ENCODE peak calls at places on chromosome 10, in five cellular contexts. P is A549, V is K562, A is HepG2, C is H1. S is an unnamed sample.

GRCh38 chr10:43846187-43846680 is 197.6 kb upstream of the ZNF32 start:
- DNase-seq in P (no peak), C (no peak), A (no peak), V (no peak), S (peak; percentile 57)

GRCh38 chr10:78299861-78300453 is 266.3 kb downstream of the RPS24 start:
- DNase-seq in A (no peak), C (peak; percentile 37), V (no peak), P (no peak), S (no peak)

GRCh38 chr10:100575781-100576635 is 40.3 kb downstream of the HIF1AN start:
- DNase-seq in P (no peak), C (no peak), V (no peak), A (no peak), S (no peak)

GRCh38 chr10:57338823-57339558 is 928.7 kb downstream of the IPMK start:
- DNase-seq in A (peak; percentile 45), P (peak; percentile 18), V (peak; percentile 40), C (peak; percentile 44), S (peak; percentile 41)

GRCh38 chr10:72096115-72097000 is 8.0 kb upstream of the SPOCK2 start:
- DNase-seq in P (no peak), V (peak; percentile 39), C (no peak), A (peak; percentile 72), S (peak; percentile 71)

GRCh38 chr10:87767253-87767652 is 50.8 kb downstream of the ATAD1 start:
- DNase-seq in A (no peak), P (no peak), V (no peak), C (no peak), S (peak; percentile 47)

GRCh38 chr10:102451105-102451969 is at the start of gene C10orf95:
- DNase-seq in A (no peak), P (no peak), V (no peak), C (no peak), S (no peak)

GRCh38 chr10:44704616-44705015 is 206.5 kb upstream of the TMEM72 start:
- DNase-seq in V (no peak), P (no peak), C (no peak), A (no peak), S (no peak)

GRCh38 chr10:46014683-46015405 is 15.6 kb downstream of the NCOA4 start:
- DNase-seq in V (no peak), P (no peak), C (no peak), A (no peak), S (peak; percentile 65)

GRCh38 chr10:88107698-88108097 is 244.3 kb downstream of the PTEN start:
- DNase-seq in P (no peak), V (no peak), C (no peak), A (no peak), S (no peak)

GRCh38 chr10:43854042-43854441 is 205.4 kb upstream of the ZNF32 start:
- DNase-seq in C (peak; percentile 10), V (no peak), A (peak; percentile 30), P (no peak), S (peak; percentile 22)

GRCh38 chr10:113316506-113316905 is 236.3 kb upstream of the HABP2 start:
- DNase-seq in V (no peak), C (no peak), A (no peak), P (no peak), S (no peak)

GRCh38 chr10:59310324-59310914 is 51.9 kb downstream of the FAM13C start:
- DNase-seq in A (no peak), C (no peak), V (no peak), P (no peak), S (no peak)

GRCh38 chr10:28676297-28676967 is 889 bp upstream of the BAMBI start:
- DNase-seq in A (no peak), C (peak; percentile 66), P (no peak), V (peak; percentile 34), S (no peak)

GRCh38 chr10:90579602-90580242 is 278.1 kb downstream of the HTR7 start:
- DNase-seq in V (no peak), A (peak; percentile 21), P (no peak), C (no peak), S (peak; percentile 52)

GRCh38 chr10:60444494-60445064 is 54.9 kb upstream of the ANK3 start:
- DNase-seq in C (no peak), A (peak; percentile 4), P (no peak), V (peak; percentile 30), S (peak; percentile 63)

GRCh38 chr10:60446855-60447254 is 57.2 kb upstream of the ANK3 start:
- DNase-seq in A (no peak), P (no peak), V (no peak), C (no peak), S (no peak)

GRCh38 chr10:60446070-60446833 is 56.6 kb upstream of the ANK3 start:
- DNase-seq in P (no peak), C (no peak), V (no peak), A (no peak), S (no peak)

DNA sequence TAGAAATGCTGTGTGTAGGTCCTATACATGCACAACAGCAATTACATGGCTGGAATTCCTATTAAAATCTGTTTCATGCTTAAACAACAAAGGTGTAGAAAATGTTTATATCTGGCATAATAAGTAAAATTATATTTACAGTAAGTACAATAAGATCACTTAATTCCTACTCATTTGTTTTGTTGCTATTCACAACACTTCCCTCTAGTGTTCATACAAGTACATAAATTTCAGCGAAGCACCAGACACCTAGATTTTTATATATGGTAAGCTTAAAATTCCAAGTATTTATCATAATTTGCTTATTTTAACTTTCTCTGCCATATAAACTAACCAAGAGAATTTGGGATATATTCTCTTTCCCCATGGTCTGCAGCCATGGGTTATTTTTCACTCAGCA is 51.8 kb upstream of the ANK3 start:
- DNase-seq in A (peak; percentile 7), C (no peak), P (peak; percentile 14), V (peak; percentile 23), S (peak; percentile 43)
- TF ChIP-seq RFX5 in A (no peak), C (no peak), P (no peak), V (no peak), S (no peak)

GRCh38 chr10:110397856-110398255 is 93.1 kb upstream of the SMNDC1 start:
- DNase-seq in P (no peak), A (no peak), C (no peak), V (no peak), S (no peak)

GRCh38 chr10:110400173-110400947 is 95.6 kb upstream of the SMNDC1 start:
- DNase-seq in C (no peak), V (no peak), P (no peak), A (no peak), S (peak; percentile 63)

GRCh38 chr10:110396284-110396651 is 91.5 kb upstream of the SMNDC1 start:
- DNase-seq in V (no peak), A (no peak), C (no peak), P (no peak), S (no peak)

GRCh38 chr10:110399163-110400094 is 94.7 kb upstream of the SMNDC1 start:
- DNase-seq in V (no peak), A (peak; percentile 79), C (no peak), P (peak; percentile 90), S (peak; percentile 99)

GRCh38 chr10:110398419-110399162 is 93.9 kb upstream of the SMNDC1 start:
- DNase-seq in V (no peak), A (peak; percentile 68), P (peak; percentile 98), C (no peak), S (peak; percentile 98)
- TF ChIP-seq MAFK in V (no peak), A (no peak), P (no peak), C (no peak), S (peak; percentile 18)

DNA sequence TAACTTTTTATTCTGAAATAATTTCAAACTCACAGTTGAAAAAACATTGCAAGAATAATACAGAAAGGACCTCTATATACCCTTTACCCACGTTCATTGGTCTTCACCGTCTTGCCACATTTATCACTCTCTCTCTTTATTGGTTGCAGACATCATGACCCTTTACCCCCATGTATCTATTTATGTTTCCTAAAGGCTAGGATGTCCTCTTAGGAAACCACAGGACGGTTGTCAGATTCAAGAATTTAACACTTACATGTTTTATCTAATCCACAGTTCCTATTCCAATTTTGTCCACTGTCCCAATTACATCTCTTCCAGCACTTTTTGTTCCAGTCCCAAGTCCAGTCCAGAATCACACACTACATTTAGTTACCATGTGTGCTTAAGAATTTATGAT is 67.6 kb upstream of the FGFR2 start:
- DNase-seq in A (no peak), V (no peak), C (no peak), P (no peak), S (no peak)
- TF ChIP-seq RFX5 in A (no peak), V (no peak), C (no peak), P (no peak), S (no peak)

GRCh38 chr10:117454502-117454901 is 79.3 kb upstream of the PDZD8 start:
- DNase-seq in V (no peak), P (no peak), A (no peak), C (no peak), S (no peak)
- TF ChIP-seq MAFK in V (no peak), P (no peak), A (no peak), C (no peak), S (no peak)

GRCh38 chr10:106609867-106610266 is 554.6 kb downstream of the SORCS1 start:
- DNase-seq in C (no peak), A (no peak), P (no peak), V (peak; percentile 1), S (no peak)
- TF ChIP-seq RFX5 in C (no peak), A (no peak), P (no peak), V (no peak), S (no peak)

GRCh38 chr10:60463726-60464125 is 74.1 kb upstream of the ANK3 start:
- DNase-seq in P (no peak), C (no peak), A (no peak), V (no peak), S (peak; percentile 18)
- TF ChIP-seq MAFK in P (no peak), C (no peak), A (no peak), V (no peak), S (no peak)

DNA sequence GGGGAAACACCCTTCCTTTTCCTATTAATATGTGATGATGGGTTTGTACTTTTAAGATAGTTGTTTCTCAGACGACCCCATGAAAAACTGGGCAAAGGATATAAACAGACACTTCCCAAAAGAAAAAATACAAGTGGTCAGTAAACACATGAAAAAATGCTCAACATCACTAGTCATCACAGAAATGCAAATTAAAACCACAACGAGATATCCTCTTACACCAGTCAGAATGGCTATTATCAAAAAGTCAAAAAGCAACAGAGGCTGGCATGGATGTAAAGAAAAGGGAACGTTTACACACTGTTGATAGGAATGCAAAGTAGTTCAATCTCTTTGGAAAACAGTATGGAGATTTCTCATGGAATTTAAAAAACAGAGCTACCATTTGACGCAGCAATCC is 111.4 kb upstream of the ZEB1 start:
- DNase-seq in A (no peak), C (no peak), P (no peak), V (no peak), S (peak; percentile 31)
- TF ChIP-seq RFX5 in A (no peak), C (no peak), P (no peak), V (no peak), S (no peak)

DNA sequence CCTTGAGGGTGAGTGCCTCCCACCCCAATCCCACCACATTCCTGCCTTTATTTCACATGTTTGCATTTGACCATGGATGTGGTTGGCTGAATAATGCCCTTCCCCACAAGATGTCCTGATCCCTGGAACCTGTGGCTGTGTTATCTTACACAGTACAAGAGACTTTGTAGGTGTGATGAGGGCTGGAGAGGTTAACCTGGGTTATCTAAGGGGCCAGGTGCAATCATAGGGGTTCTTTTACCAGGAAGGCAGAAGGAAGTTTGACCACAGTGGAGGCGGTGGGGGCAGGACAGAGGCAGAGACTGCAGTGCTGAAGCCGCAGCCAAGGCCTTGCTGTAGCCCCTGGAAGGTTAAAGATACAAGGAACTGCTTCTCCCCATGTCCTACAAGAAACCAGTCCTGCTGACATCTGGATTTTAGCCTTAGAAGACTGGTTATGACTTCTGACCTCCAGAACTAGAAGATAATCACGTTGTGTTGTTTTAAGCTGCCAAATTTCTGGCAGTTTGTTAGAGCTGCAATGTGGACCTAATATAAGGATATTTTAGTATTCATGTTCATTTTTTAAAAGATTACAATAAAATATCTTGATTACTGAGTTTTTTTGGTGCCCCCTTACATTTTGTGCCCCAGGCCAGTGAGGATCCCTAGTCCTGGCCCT is 136.6 kb downstream of the ARHGAP22 start:
- DNase-seq in P (no peak), V (peak; percentile 96), A (no peak), C (peak; percentile 34), S (no peak)
- TF ChIP-seq MAFK in P (no peak), V (no peak), A (no peak), C (no peak), S (no peak)